ENCODE peak calls at places on chromosomes 6 and 20, in seven cellular contexts. Q is NCI-H446 treated with DMSO at 0.1 percent for 48 hours; P is AML-193; N is mesendoderm; W is DMS79; Z is GM13977; L is stimulated activated CD8-positive, alpha-beta memory T cell treated with anti-CD3 and anti-CD28 coated beads, Interleukin-15, amount 100 ng/mL, for 24 hours. T is an unnamed sample.

GRCh38 chr6:27332692-27333641 is 20.9 kb upstream of the POM121L2 start:
- DNase-seq in Q (peak), P (no peak), N (peak), Z (peak), W (peak), L (no peak), T (peak)

GRCh38 chr6:52399511-52400315 is 20.4 kb upstream of the EFHC1 start:
- DNase-seq in Z (peak), P (peak), N (peak), Q (peak), L (no peak), W (peak), T (peak)

GRCh38 chr20:1830240-1830639 is 65.0 kb upstream of the SIRPA start:
- DNase-seq in Q (peak), N (peak), W (no peak), L (no peak), P (no peak), Z (no peak), T (peak)

GRCh38 chr20:41040855-41041254 is 12.2 kb downstream of the TOP1 start:
- DNase-seq in N (no peak), W (no peak), Q (no peak), P (no peak), Z (no peak), L (no peak), T (no peak)

GRCh38 chr6:41257369-41258195 is 28.9 kb downstream of the TREM1 start:
- DNase-seq in Q (peak), P (no peak), Z (no peak), W (peak), N (no peak), L (no peak), T (no peak)

GRCh38 chr20:25247100-25247665 is 702 bp upstream of the PYGB start:
- DNase-seq in Z (no peak), Q (peak), P (peak), W (no peak), L (no peak), N (peak), T (peak)

GRCh38 chr20:57941121-57941522 is 231.3 kb upstream of the PMEPA1 start:
- DNase-seq in N (no peak), Z (no peak), L (no peak), P (no peak), Q (no peak), W (no peak), T (no peak)

GRCh38 chr6:21731411-21732031 is 138.0 kb downstream of the SOX4 start:
- DNase-seq in W (no peak), Q (no peak), P (no peak), L (no peak), N (peak), Z (no peak), T (no peak)

GRCh38 chr6:45422541-45423110 is 44.9 kb upstream of the SUPT3H start:
- DNase-seq in L (peak), W (peak), P (peak), N (peak), Z (no peak), Q (no peak), T (peak)

GRCh38 chr6:3561745-3562144 is 104.9 kb upstream of the SLC22A23 start:
- DNase-seq in N (peak), Q (no peak), W (no peak), P (no peak), L (no peak), Z (no peak), T (peak)

GRCh38 chr6:65469650-65470049 is 237.4 kb downstream of the EYS start:
- DNase-seq in Q (no peak), N (no peak), W (no peak), Z (no peak), P (no peak), L (no peak), T (no peak)

GRCh38 chr20:21003902-21004301 is 102.3 kb downstream of the LINC00237 start:
- DNase-seq in W (no peak), Z (no peak), P (no peak), Q (no peak), N (no peak), L (no peak), T (no peak)

GRCh38 chr20:16864069-16864468 is 115.9 kb downstream of the OTOR start:
- DNase-seq in Q (no peak), Z (no peak), P (no peak), N (no peak), W (no peak), L (no peak), T (no peak)

GRCh38 chr6:43247115-43247999 is 4.1 kb downstream of the TTBK1 start:
- DNase-seq in W (peak), Q (peak), L (peak), N (peak), Z (peak), P (peak), T (peak)

GRCh38 chr6:36334832-36335459 is 1.7 kb downstream of the BNIP5 start:
- DNase-seq in L (no peak), N (no peak), Q (no peak), W (no peak), P (no peak), Z (no peak), T (peak)

GRCh38 chr6:5096482-5096881 is 11.3 kb downstream of the PPP1R3G start:
- DNase-seq in Q (no peak), P (no peak), L (no peak), Z (no peak), N (no peak), W (no peak), T (no peak)